ENCODE peak calls at places on chromosomes 1 and 21, in ten cellular contexts. Y is fibroblast of lung, M is fibroblast of pulmonary artery, G is heart left ventricle, I is lower lobe of right lung, E is progenitor cell of endocrine pancreas, D is GM10248, H is fibroblast of the aortic adventitia, C is pancreas, J is body of pancreas. S is an unnamed sample.

GRCh38 chr1:38624341-38625039 is 235.1 kb downstream of the RRAGC start:
- DNase-seq in Y (no peak), M (no peak), G (peak; percentile 32), I (no peak), E (no peak), D (no peak), H (no peak), C (no peak), J (no peak), S (no peak)

GRCh38 chr1:2014726-2015382 is 4.3 kb upstream of the GABRD start:
- DNase-seq in Y (peak; percentile 65), M (no peak), G (no peak), I (no peak), E (no peak), D (no peak), H (no peak), C (peak; percentile 18), J (peak; percentile 43), S (no peak)

GRCh38 chr1:223739366-223740057 is 27.2 kb downstream of the CAPN2 start:
- DNase-seq in Y (no peak), M (no peak), G (peak; percentile 33), I (no peak), E (no peak), D (no peak), H (no peak), C (no peak), J (peak; percentile 36), S (no peak)

GRCh38 chr1:170931650-170932049 is 3.7 kb upstream of the MROH9 start:
- DNase-seq in Y (no peak), M (no peak), G (no peak), I (no peak), E (no peak), D (no peak), H (no peak), C (no peak), J (no peak), S (no peak)

GRCh38 chr1:161092621-161093028 is 3.3 kb upstream of the NECTIN4 start:
- DNase-seq in Y (peak; percentile 36), M (no peak), G (no peak), I (no peak), E (no peak), D (peak; percentile 64), H (no peak), C (no peak), J (no peak), S (peak; percentile 49)

GRCh38 chr1:196546272-196547245 is 61.7 kb downstream of the KCNT2 start:
- DNase-seq in Y (peak; percentile 41), M (peak; percentile 96), G (no peak), I (no peak), E (no peak), D (no peak), H (peak; percentile 76), C (no peak), J (no peak), S (no peak)

GRCh38 chr1:111361761-111362160 is 65.8 kb downstream of the OVGP1 start:
- DNase-seq in Y (no peak), M (no peak), G (no peak), I (no peak), E (no peak), D (no peak), H (no peak), C (no peak), J (no peak), S (no peak)

GRCh38 chr1:100539836-100540536 is 2.0 kb downstream of the GPR88 start:
- DNase-seq in Y (peak; percentile 47), M (peak; percentile 31), G (no peak), I (peak; percentile 52), E (peak; percentile 18), D (peak; percentile 31), H (peak; percentile 6), C (no peak), J (no peak), S (peak; percentile 61)

GRCh38 chr1:101587749-101588148 is 350.9 kb downstream of the S1PR1 start:
- DNase-seq in Y (peak; percentile 66), M (peak; percentile 58), G (peak; percentile 38), I (no peak), E (no peak), D (no peak), H (no peak), C (peak; percentile 9), J (peak; percentile 27), S (no peak)

GRCh38 chr1:44608141-44608540 is 66.1 kb downstream of the TMEM53 start:
- DNase-seq in Y (no peak), M (no peak), G (no peak), I (no peak), E (no peak), D (no peak), H (no peak), C (no peak), J (no peak), S (peak; percentile 38)

GRCh38 chr1:58432813-58433668 is 113.5 kb downstream of the OMA1 start:
- DNase-seq in Y (peak; percentile 95), M (peak; percentile 89), G (no peak), I (no peak), E (no peak), D (peak; percentile 17), H (peak; percentile 31), C (peak; percentile 6), J (no peak), S (no peak)
- TF ChIP-seq CTCF in Y (no peak), M (no peak), G (no peak), I (no peak), E (no peak), D (no peak), H (no peak), C (no peak), J (no peak), S (no peak)

GRCh38 chr1:210416049-210416448 is 87.3 kb downstream of the HHAT start:
- DNase-seq in Y (no peak), M (no peak), G (no peak), I (no peak), E (no peak), D (no peak), H (no peak), C (no peak), J (no peak), S (no peak)
- TF ChIP-seq CTCF in Y (no peak), M (no peak), G (no peak), I (no peak), E (peak; percentile 21), D (no peak), H (no peak), C (no peak), J (no peak), S (no peak)

GRCh38 chr1:186304982-186305949 is 69.8 kb downstream of the TPR start:
- DNase-seq in Y (peak; percentile 19), M (peak; percentile 46), G (no peak), I (no peak), E (no peak), D (peak; percentile 41), H (peak; percentile 11), C (no peak), J (no peak), S (peak; percentile 39)
- TF ChIP-seq CTCF in Y (peak; percentile 38), M (peak; percentile 64), G (peak; percentile 31), I (peak; percentile 30), E (peak; percentile 33), D (peak; percentile 67), H (peak; percentile 50), C (no peak), J (no peak), S (peak; percentile 59)

GRCh38 chr21:34888569-34889286 is 160.4 kb downstream of the RUNX1 start:
- DNase-seq in Y (peak; percentile 96), M (peak; percentile 95), G (peak; percentile 92), I (peak; percentile 97), E (peak; percentile 78), D (peak; percentile 84), H (peak; percentile 96), C (peak; percentile 91), J (peak; percentile 95), S (peak; percentile 95)
- TF ChIP-seq CTCF in Y (no peak), M (no peak), G (no peak), I (no peak), E (no peak), D (no peak), H (no peak), C (no peak), J (no peak), S (no peak)

GRCh38 chr1:166975361-166976129 is at the start of gene ILDR2:
- DNase-seq in Y (peak; percentile 37), M (peak; percentile 21), G (peak; percentile 51), I (peak; percentile 64), E (peak; percentile 40), D (peak; percentile 71), H (peak; percentile 28), C (peak; percentile 36), J (peak; percentile 50), S (peak; percentile 70)
- TF ChIP-seq CTCF in Y (no peak), M (no peak), G (peak; percentile 21), I (no peak), E (peak; percentile 29), D (peak; percentile 35), H (no peak), C (no peak), J (no peak), S (no peak)

GRCh38 chr1:65357291-65357960 is 48.1 kb downstream of the DNAJC6 start:
- DNase-seq in Y (no peak), M (no peak), G (no peak), I (no peak), E (no peak), D (no peak), H (no peak), C (no peak), J (no peak), S (no peak)
- TF ChIP-seq CTCF in Y (no peak), M (no peak), G (no peak), I (no peak), E (no peak), D (no peak), H (no peak), C (no peak), J (no peak), S (no peak)

S was measured in NB4.